ENCODE peak calls at places on chromosomes 6 and 20, in six cellular contexts. G is ACHN, I is Right ventricle myocardium superior, A is RWPE2, C is BE2C, Y is H9. T is an unnamed sample.

GRCh38 chr6:32941412-32941784 is 570 bp upstream of the HLA-DMB start:
- DNase-seq in Y (no peak), C (no peak), A (no peak), I (no peak), G (no peak), T (no peak)

GRCh38 chr6:128068110-128068460 is 167.2 kb upstream of the THEMIS start:
- DNase-seq in A (no peak), I (peak), Y (peak), G (no peak), C (no peak), T (peak)

GRCh38 chr6:167100241-167100674 is 22.6 kb upstream of the CCR6 start:
- DNase-seq in C (no peak), I (no peak), A (no peak), Y (no peak), G (no peak), T (no peak)

GRCh38 chr6:75384116-75384515 is 99.5 kb upstream of the TMEM30A start:
- DNase-seq in I (no peak), A (no peak), G (no peak), C (no peak), Y (no peak), T (no peak)

GRCh38 chr20:5569021-5569420 is 181.2 kb upstream of the SHLD1 start:
- DNase-seq in G (peak), C (peak), Y (no peak), I (no peak), A (no peak), T (no peak)

GRCh38 chr6:11317885-11318771 is 85.7 kb upstream of the NEDD9 start:
- DNase-seq in C (no peak), G (peak), Y (no peak), A (peak), I (no peak), T (peak)

GRCh38 chr6:148758492-148758891 is 11.7 kb downstream of the UST start:
- DNase-seq in C (no peak), Y (no peak), I (no peak), A (no peak), G (no peak), T (no peak)

GRCh38 chr20:38554986-38555385 is 26.0 kb upstream of the ADIG start:
- DNase-seq in Y (no peak), G (no peak), A (no peak), I (no peak), C (no peak), T (no peak)

GRCh38 chr20:44448753-44449546 is 26.7 kb upstream of the TTPAL start:
- DNase-seq in C (peak), G (peak), A (no peak), I (no peak), Y (peak), T (no peak)

GRCh38 chr6:124859366-124859765 is 102.9 kb upstream of the RNF217 start:
- DNase-seq in G (no peak), A (no peak), C (no peak), I (no peak), Y (no peak), T (no peak)

GRCh38 chr6:53432318-53433161 is 83.8 kb upstream of the ELOVL5 start:
- DNase-seq in A (no peak), I (no peak), G (no peak), Y (no peak), C (no peak), T (no peak)

GRCh38 chr6:26175428-26176181 is 88.4 kb downstream of the HFE start:
- DNase-seq in Y (no peak), G (peak), I (no peak), C (peak), A (no peak), T (no peak)

GRCh38 chr6:14510038-14510437 is 392.5 kb downstream of the CD83 start:
- DNase-seq in G (no peak), C (no peak), A (no peak), I (no peak), Y (no peak), T (no peak)

GRCh38 chr6:164838068-164838615 is 471.3 kb downstream of the C6orf118 start:
- DNase-seq in C (no peak), A (no peak), I (no peak), G (no peak), Y (no peak), T (no peak)

GRCh38 chr20:14566505-14566904 is 229.1 kb upstream of the FLRT3 start:
- DNase-seq in G (no peak), C (no peak), A (no peak), Y (no peak), I (no peak), T (no peak)

GRCh38 chr20:41131594-41132387 is 5.6 kb upstream of the PLCG1 start:
- DNase-seq in A (peak), C (no peak), I (no peak), G (no peak), Y (no peak), T (no peak)

GRCh38 chr6:42257614-42258013 is 40.0 kb upstream of the MRPS10 start:
- DNase-seq in I (no peak), Y (peak), C (no peak), A (no peak), G (no peak), T (no peak)

GRCh38 chr20:59042151-59042795 is at the start of gene PRELID3B:
- DNase-seq in A (peak), C (no peak), I (no peak), Y (no peak), G (peak), T (no peak)

GRCh38 chr6:68054776-68055175 is 580.3 kb upstream of the ADGRB3 start:
- DNase-seq in G (no peak), A (no peak), Y (no peak), C (no peak), I (no peak), T (no peak)

GRCh38 chr6:1930356-1930755 is 315.0 kb downstream of the GMDS start:
- DNase-seq in G (no peak), A (no peak), Y (no peak), C (no peak), I (no peak), T (no peak)

GRCh38 chr20:61907081-61907891 is 158.4 kb downstream of the TAF4 start:
- DNase-seq in G (no peak), A (no peak), C (no peak), Y (no peak), I (peak), T (peak)

T was measured in left ventricle myocardium superior.